ENCODE peak calls at places on chromosome 12, in six cellular contexts. W is kidney glomerular epithelial cell; M is astrocyte of the cerebellum; I is NCI-H1694; V is naive thymus-derived CD8-positive, alpha-beta T cell; Y is NCI-H2029 treated with DMSO at 0.1 percent for 48 hours. P is an unnamed sample.

GRCh38 chr12:1053690-1054089 is 62.7 kb downstream of the ERC1 start:
- DNase-seq in Y (no peak), V (no peak), W (no peak), M (no peak), I (no peak), P (no peak)

GRCh38 chr12:105032703-105033357 is 46.7 kb downstream of the NOPCHAP1 start:
- DNase-seq in W (no peak), I (no peak), Y (no peak), M (no peak), V (no peak), P (peak)

GRCh38 chr12:24991209-24992049 is 42.5 kb upstream of the BCAT1 start:
- DNase-seq in Y (peak), I (peak), W (peak), V (peak), M (peak), P (peak)

GRCh38 chr12:52860102-52860838 is 11.5 kb upstream of the KRT78 start:
- DNase-seq in I (no peak), V (no peak), Y (no peak), W (peak), M (no peak), P (peak)

GRCh38 chr12:60176891-60177290 is 581.1 kb downstream of the SLC16A7 start:
- DNase-seq in I (no peak), V (no peak), M (no peak), Y (no peak), W (no peak), P (no peak)

GRCh38 chr12:59980491-59980890 is 384.7 kb downstream of the SLC16A7 start:
- DNase-seq in W (no peak), M (no peak), V (no peak), Y (no peak), I (no peak), P (peak)

GRCh38 chr12:49578471-49579112 is 10.7 kb upstream of the MCRS1 start:
- DNase-seq in V (no peak), W (no peak), I (no peak), M (no peak), Y (no peak), P (no peak)

GRCh38 chr12:121576851-121577391 is 3.9 kb downstream of the KDM2B start:
- DNase-seq in V (no peak), I (no peak), M (peak), W (peak), Y (no peak), P (peak)

GRCh38 chr12:84978921-84979320 is 57.2 kb downstream of the TSPAN19 start:
- DNase-seq in M (no peak), Y (no peak), W (no peak), I (no peak), V (no peak), P (no peak)

GRCh38 chr12:75910452-75910722 is 121.2 kb downstream of the PHLDA1 start:
- DNase-seq in I (no peak), W (no peak), Y (no peak), M (no peak), V (no peak), P (no peak)

GRCh38 chr12:108112815-108113556 is 16.1 kb upstream of the WSCD2 start:
- DNase-seq in W (no peak), M (no peak), V (no peak), I (no peak), Y (no peak), P (peak)